ENCODE peak calls at places on chromosome 6, in eight cellular contexts. L, Z, G, C, E, P, F and K are unnamed samples.
A peak's percentile ranks its signal among the peaks of the same experiment; 100 is the strongest.

GRCh38 chr6:158283304-158284005 is 28.8 kb upstream of the TULP4 start:
- DNase-seq in L (peak; percentile 61), Z (no peak), G (peak; percentile 67), C (no peak), E (no peak), P (no peak), F (no peak), K (peak; percentile 50)

GRCh38 chr6:70119218-70119835 is 183.6 kb downstream of the COL9A1 start:
- DNase-seq in L (no peak), Z (no peak), G (no peak), C (no peak), E (peak; percentile 34), P (no peak), F (no peak), K (no peak)

GRCh38 chr6:158926429-158926828 is 73.6 kb downstream of the RSPH3 start:
- DNase-seq in L (no peak), Z (no peak), G (peak; percentile 87), C (no peak), E (no peak), P (no peak), F (no peak), K (no peak)

GRCh38 chr6:63546236-63546635 is 26.0 kb upstream of the LOC128125822 start:
- DNase-seq in L (no peak), Z (no peak), G (no peak), C (no peak), E (no peak), P (no peak), F (no peak), K (no peak)

GRCh38 chr6:149065658-149066556 is 251.6 kb upstream of the TAB2 start:
- DNase-seq in L (no peak), Z (peak; percentile 79), G (no peak), C (no peak), E (no peak), P (no peak), F (no peak), K (no peak)

GRCh38 chr6:11500008-11500407 is 37.5 kb upstream of the TMEM170B start:
- DNase-seq in L (no peak), Z (no peak), G (peak; percentile 91), C (no peak), E (no peak), P (no peak), F (no peak), K (no peak)

GRCh38 chr6:45487645-45488044 is 109.9 kb upstream of the SUPT3H start:
- DNase-seq in L (peak; percentile 14), Z (no peak), G (no peak), C (no peak), E (no peak), P (no peak), F (no peak), K (no peak)

GRCh38 chr6:158131926-158132325 is 36.1 kb downstream of the SERAC1 start:
- DNase-seq in L (peak; percentile 21), Z (no peak), G (peak; percentile 9), C (no peak), E (no peak), P (no peak), F (no peak), K (no peak)

GRCh38 chr6:150664091-150664490 is 64.4 kb downstream of the PLEKHG1 start:
- DNase-seq in L (no peak), Z (no peak), G (no peak), C (no peak), E (no peak), P (no peak), F (no peak), K (no peak)

GRCh38 chr6:102389994-102390393 is 996.5 kb downstream of the GRIK2 start:
- DNase-seq in L (no peak), Z (peak; percentile 55), G (no peak), C (no peak), E (no peak), P (no peak), F (no peak), K (peak; percentile 9)

GRCh38 chr6:122753688-122754056 is 25.8 kb upstream of the FABP7 start:
- DNase-seq in L (no peak), Z (no peak), G (peak; percentile 55), C (no peak), E (no peak), P (no peak), F (no peak), K (no peak)

GRCh38 chr6:139981810-139982550 is 607.5 kb upstream of the CITED2 start:
- DNase-seq in L (no peak), Z (no peak), G (peak; percentile 61), C (no peak), E (no peak), P (no peak), F (no peak), K (no peak)

GRCh38 chr6:170057034-170057734 is 233.7 kb downstream of the DLL1 start:
- DNase-seq in L (no peak), Z (peak; percentile 53), G (no peak), C (no peak), E (no peak), P (peak; percentile 69), F (peak; percentile 4), K (no peak)

GRCh38 chr6:141467881-141468280 is 664.8 kb upstream of the GJE1 start:
- DNase-seq in L (peak; percentile 51), Z (no peak), G (peak; percentile 92), C (no peak), E (no peak), P (no peak), F (no peak), K (no peak)

GRCh38 chr6:137230547-137230946 is 11.4 kb upstream of the IFNGR1 start:
- DNase-seq in L (no peak), Z (no peak), G (no peak), C (no peak), E (no peak), P (no peak), F (no peak), K (no peak)

GRCh38 chr6:113457156-113457555 is 400.0 kb upstream of the MARCKS start:
- DNase-seq in L (no peak), Z (no peak), G (peak; percentile 98), C (peak; percentile 67), E (no peak), P (peak; percentile 77), F (no peak), K (peak; percentile 64)

GRCh38 chr6:13725570-13725969 is 13.9 kb upstream of the RANBP9 start:
- DNase-seq in L (no peak), Z (no peak), G (peak; percentile 70), C (peak; percentile 56), E (no peak), P (no peak), F (no peak), K (no peak)

GRCh38 chr6:37915463-37915862 is 95.9 kb downstream of the ZFAND3 start:
- DNase-seq in L (no peak), Z (no peak), G (no peak), C (no peak), E (no peak), P (no peak), F (no peak), K (no peak)

GRCh38 chr6:37916149-37916548 is 96.6 kb downstream of the ZFAND3 start:
- DNase-seq in L (no peak), Z (no peak), G (no peak), C (no peak), E (no peak), P (no peak), F (no peak), K (no peak)

GRCh38 chr6:37910998-37911397 is 91.5 kb downstream of the ZFAND3 start:
- DNase-seq in L (no peak), Z (no peak), G (no peak), C (no peak), E (no peak), P (no peak), F (no peak), K (no peak)

GRCh38 chr6:37916675-37917074 is 97.1 kb downstream of the ZFAND3 start:
- DNase-seq in L (no peak), Z (no peak), G (no peak), C (no peak), E (no peak), P (no peak), F (no peak), K (no peak)

GRCh38 chr6:37913210-37913609 is 93.7 kb downstream of the ZFAND3 start:
- DNase-seq in L (no peak), Z (no peak), G (peak; percentile 30), C (no peak), E (no peak), P (no peak), F (no peak), K (no peak)
- H3K27ac ChIP-seq in L (no peak overlapping the region), Z (no peak overlapping the region), G (no peak overlapping the region), C (no peak overlapping the region), E (no peak overlapping the region), P (no peak overlapping the region), F (no peak overlapping the region), K (no peak overlapping the region)

GRCh38 chr6:53338304-53338703 is 10.4 kb downstream of the ELOVL5 start:
- DNase-seq in L (no peak), Z (no peak), G (no peak), C (no peak), E (no peak), P (no peak), F (no peak), K (no peak)
- H3K4me3 ChIP-seq in L (no peak overlapping the region), Z (no peak overlapping the region), G (no peak overlapping the region), C (no peak overlapping the region), E (no peak overlapping the region), P (no peak overlapping the region), F (no peak overlapping the region), K (no peak overlapping the region)

GRCh38 chr6:41667195-41667594 is 28.9 kb downstream of the MDFI start:
- DNase-seq in L (no peak), Z (no peak), G (no peak), C (no peak), E (no peak), P (no peak), F (no peak), K (no peak)
- H3K27me3 ChIP-seq in L (peaks cover 65% of the 10 kb centered on the region), Z (no peaks in the 10 kb centered on the region), G (no peaks in the 10 kb centered on the region), C (no peaks in the 10 kb centered on the region), E (no peaks in the 10 kb centered on the region), P (no peaks in the 10 kb centered on the region), F (no peaks in the 10 kb centered on the region), K (no peaks in the 10 kb centered on the region)

GRCh38 chr6:160790028-160790792 is 88.2 kb downstream of the PLG start:
- DNase-seq in L (no peak), Z (no peak), G (no peak), C (no peak), E (no peak), P (no peak), F (no peak), K (no peak)

GRCh38 chr6:160791459-160791858 is 89.4 kb downstream of the PLG start:
- DNase-seq in L (peak; percentile 82), Z (no peak), G (no peak), C (no peak), E (no peak), P (no peak), F (no peak), K (no peak)

GRCh38 chr6:160793652-160794051 is 91.6 kb downstream of the PLG start:
- DNase-seq in L (no peak), Z (no peak), G (no peak), C (no peak), E (no peak), P (no peak), F (no peak), K (no peak)

GRCh38 chr6:160792711-160793110 is 90.7 kb downstream of the PLG start:
- DNase-seq in L (no peak), Z (no peak), G (no peak), C (no peak), E (no peak), P (no peak), F (no peak), K (no peak)

DNA sequence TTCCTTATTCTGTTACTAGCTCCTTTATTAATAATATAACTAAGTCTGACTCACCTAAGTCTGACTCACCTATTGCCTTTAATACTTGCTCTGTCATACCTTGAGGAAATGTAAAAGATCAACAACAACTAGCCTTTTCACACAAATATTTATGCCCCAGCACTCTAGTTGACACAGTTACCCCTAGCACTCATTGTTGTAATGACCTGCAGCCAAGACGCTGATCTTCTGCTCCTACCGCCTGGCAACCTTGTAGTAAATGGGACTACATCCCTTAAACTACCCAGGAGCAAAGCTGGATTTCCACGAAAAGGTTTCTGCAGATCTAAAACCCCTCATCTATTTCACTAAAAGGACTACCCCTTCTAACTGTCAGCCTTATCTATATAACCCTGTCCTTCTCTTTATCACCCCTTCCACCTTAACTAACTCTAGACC is 90.0 kb downstream of the PLG start:
- DNase-seq in L (no peak), Z (no peak), G (no peak), C (no peak), E (no peak), P (no peak), F (no peak), K (no peak)
- H3K27ac ChIP-seq in L (peak overlapping the region; percentile 57), Z (no peak overlapping the region), G (no peak overlapping the region), C (no peak overlapping the region), E (no peak overlapping the region), P (no peak overlapping the region), F (no peak overlapping the region), K (no peak overlapping the region)